ENCODE peak calls at places on chromosomes 4 and X, in seven cellular contexts. M is GM20000; T is IMR-90; E is A673; D is activated CD4-positive, alpha-beta T cell treated with anti-CD3 and anti-CD28 coated beads, Interleukin-2, amount 50 U/mL, for 1 hour; N is astrocyte of the spinal cord; O is endothelial cell. A is an unnamed sample.

GRCh38 chr4:115950806-115951205 is 837.4 kb upstream of the NDST4 start:
- DNase-seq in M (no peak), T (no peak), E (peak; percentile 58), D (no peak), N (no peak), O (no peak), A (no peak)

GRCh38 chr4:4443821-4444220 is 56.9 kb downstream of the NSG1 start:
- DNase-seq in M (no peak), T (peak; percentile 65), E (no peak), D (no peak), N (peak; percentile 66), O (no peak), A (no peak)

GRCh38 chrX:41127476-41128192 is 42.4 kb downstream of the USP9X start:
- DNase-seq in M (no peak), T (no peak), E (no peak), D (no peak), N (no peak), O (no peak), A (no peak)

GRCh38 chr4:146699910-146700309 is 61.2 kb downstream of the POU4F2 start:
- DNase-seq in M (no peak), T (no peak), E (no peak), D (no peak), N (no peak), O (no peak), A (no peak)

GRCh38 chr4:141702472-141703182 is 66.2 kb downstream of the IL15 start:
- DNase-seq in M (no peak), T (peak; percentile 49), E (peak; percentile 54), D (no peak), N (peak; percentile 23), O (no peak), A (no peak)

GRCh38 chrX:65894138-65894537 is 145.7 kb downstream of the VSIG4 start:
- DNase-seq in M (no peak), T (no peak), E (no peak), D (no peak), N (no peak), O (no peak), A (no peak)

GRCh38 chr4:101724093-101724492 is 66.4 kb upstream of the BANK1 start:
- DNase-seq in M (no peak), T (no peak), E (no peak), D (no peak), N (no peak), O (no peak), A (no peak)

GRCh38 chr4:48801739-48802138 is 21.7 kb upstream of the FRYL start:
- DNase-seq in M (no peak), T (no peak), E (no peak), D (no peak), N (no peak), O (no peak), A (no peak)

GRCh38 chrX:66163849-66164401 is at the start of gene HEPH:
- DNase-seq in M (peak; percentile 10), T (peak; percentile 34), E (no peak), D (no peak), N (peak; percentile 12), O (peak; percentile 8), A (no peak)

GRCh38 chrX:130944230-130944629 is 41.2 kb upstream of the ENOX2 start:
- DNase-seq in M (no peak), T (no peak), E (no peak), D (no peak), N (no peak), O (no peak), A (no peak)

GRCh38 chr4:127809173-127809800 is 27.2 kb downstream of the HSPA4L start:
- DNase-seq in M (no peak), T (peak; percentile 29), E (peak; percentile 17), D (no peak), N (peak; percentile 17), O (peak; percentile 5), A (no peak)

GRCh38 chr4:24471623-24472510 is 112.5 kb downstream of the DHX15 start:
- DNase-seq in M (peak; percentile 53), T (no peak), E (peak; percentile 11), D (no peak), N (peak; percentile 8), O (peak; percentile 16), A (no peak)

GRCh38 chr4:180521181-180521580 is 1722.0 kb upstream of the TENM3 start:
- DNase-seq in M (no peak), T (peak; percentile 33), E (no peak), D (no peak), N (no peak), O (no peak), A (no peak)

GRCh38 chr4:92387459-92388069 is 83.8 kb downstream of the GRID2 start:
- DNase-seq in M (peak; percentile 12), T (peak; percentile 53), E (peak; percentile 32), D (no peak), N (peak; percentile 73), O (peak; percentile 7), A (peak; percentile 33)

GRCh38 chr4:156830356-156830755 is 141.2 kb downstream of the PDGFC start:
- DNase-seq in M (no peak), T (peak; percentile 79), E (no peak), D (no peak), N (peak; percentile 57), O (no peak), A (no peak)

GRCh38 chr4:78765607-78766006 is 10.5 kb upstream of the BMP2K start:
- DNase-seq in M (no peak), T (no peak), E (no peak), D (no peak), N (no peak), O (no peak), A (no peak)

GRCh38 chr4:169968999-169969398 is 57.2 kb downstream of the MFAP3L start:
- DNase-seq in M (no peak), T (peak; percentile 11), E (no peak), D (no peak), N (peak; percentile 59), O (no peak), A (no peak)

GRCh38 chr4:105707783-105708182 is 706 bp downstream of the INTS12 start:
- DNase-seq in M (no peak), T (no peak), E (no peak), D (no peak), N (no peak), O (no peak), A (no peak)

GRCh38 chrX:38561126-38561868 is at the start of gene TSPAN7:
- DNase-seq in M (peak; percentile 77), T (peak; percentile 40), E (peak; percentile 80), D (peak; percentile 72), N (peak; percentile 64), O (peak; percentile 78), A (no peak)

GRCh38 chrX:31713120-31713519 is 641.3 kb upstream of the FTHL17 start:
- DNase-seq in M (no peak), T (no peak), E (no peak), D (no peak), N (no peak), O (no peak), A (no peak)

GRCh38 chrX:85963736-85964135 is 83.6 kb downstream of the CHM start:
- DNase-seq in M (no peak), T (peak; percentile 96), E (peak; percentile 10), D (no peak), N (peak; percentile 74), O (no peak), A (no peak)